ENCODE peak calls at places on chromosomes 4 and X, in five cellular contexts. W, P, K, H and X are unnamed samples.

GRCh38 chrX:71935542-71935941 is 24.9 kb downstream of the NHSL2 start:
- DNase-seq in W (no peak), P (peak; percentile 67), K (peak; percentile 50), H (no peak), X (no peak)

GRCh38 chr4:116688536-116688935 is 396.8 kb downstream of the TRAM1L1 start:
- DNase-seq in W (no peak), P (no peak), K (no peak), H (peak; percentile 6), X (no peak)

GRCh38 chr4:10635096-10635495 is 49.5 kb downstream of the CLNK start:
- DNase-seq in W (no peak), P (no peak), K (no peak), H (no peak), X (no peak)

GRCh38 chr4:180635276-180635675 is 1607.9 kb upstream of the TENM3 start:
- DNase-seq in W (peak; percentile 24), P (no peak), K (no peak), H (peak; percentile 5), X (peak; percentile 34)

GRCh38 chrX:134669378-134670098 is 11.3 kb upstream of the PLAC1 start:
- DNase-seq in W (no peak), P (no peak), K (no peak), H (peak; percentile 71), X (peak; percentile 81)

GRCh38 chrX:21993265-21993664 is 38.9 kb upstream of the PHEX start:
- DNase-seq in W (peak; percentile 36), P (no peak), K (no peak), H (no peak), X (no peak)

GRCh38 chrX:3192835-3193234 is 151.6 kb downstream of the ARSF start:
- DNase-seq in W (no peak), P (no peak), K (no peak), H (no peak), X (no peak)

GRCh38 chr4:82484987-82485783 is 54.8 kb downstream of the ENOPH1 start:
- DNase-seq in W (no peak), P (no peak), K (no peak), H (no peak), X (no peak)

GRCh38 chrX:152904151-152905080 is 6.5 kb downstream of the ZNF185 start:
- DNase-seq in W (peak; percentile 63), P (peak; percentile 86), K (peak; percentile 33), H (peak; percentile 68), X (peak; percentile 60)

GRCh38 chr4:139676913-139677585 is 11.4 kb downstream of the MGST2 start:
- DNase-seq in W (no peak), P (no peak), K (no peak), H (peak; percentile 59), X (no peak)

GRCh38 chr4:39464886-39465501 is 6.1 kb downstream of the LIAS start:
- DNase-seq in W (peak; percentile 78), P (no peak), K (no peak), H (peak; percentile 67), X (peak; percentile 50)
- TF ChIP-seq CTCF in W (peak; percentile 35), P (no peak), K (no peak), H (no peak), X (no peak)

DNA sequence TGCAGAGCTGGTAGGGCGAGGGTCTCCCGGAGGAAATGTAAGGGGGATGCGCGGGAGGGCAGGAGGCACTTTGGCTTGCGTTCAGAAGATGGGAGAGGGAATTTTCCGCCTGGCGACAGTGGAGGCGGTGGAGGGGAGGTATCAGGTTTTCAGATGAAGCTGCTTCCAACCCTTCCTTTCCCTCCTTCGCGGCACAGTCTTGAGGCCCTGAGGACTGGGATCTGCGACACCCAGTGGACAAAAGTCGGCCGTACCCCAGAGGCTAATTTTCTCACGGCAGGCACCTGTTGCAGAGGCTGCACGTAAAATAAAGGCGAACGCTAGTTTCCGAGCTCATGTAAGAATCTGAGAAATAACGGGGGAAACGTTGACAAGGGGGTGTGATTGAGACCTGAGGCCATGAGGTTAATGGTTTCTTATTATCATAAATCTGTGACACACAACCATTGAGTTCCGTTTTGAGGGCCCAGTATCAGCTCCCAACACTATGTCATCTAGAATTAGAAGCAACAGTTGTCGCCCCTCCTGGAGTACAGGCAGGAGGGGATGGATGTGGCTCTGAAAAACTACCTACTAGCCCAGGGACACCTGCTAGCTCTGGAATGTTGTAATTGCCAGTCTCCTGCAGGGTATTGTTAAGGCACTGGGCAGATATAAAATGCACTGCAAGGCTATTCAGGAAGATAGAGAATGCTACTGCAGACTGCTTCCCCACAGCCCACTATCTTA is 1.1 kb downstream of the ZCCHC18 start:
- DNase-seq in W (peak; percentile 66), P (peak; percentile 85), K (no peak), H (peak; percentile 58), X (peak; percentile 63)
- TF ChIP-seq CTCF in W (peak; percentile 64), P (peak; percentile 74), K (peak; percentile 23), H (peak; percentile 64), X (peak; percentile 29)

GRCh38 chr4:145552181-145552822 is 66.9 kb upstream of the MMAA start:
- DNase-seq in W (no peak), P (no peak), K (no peak), H (no peak), X (no peak)

GRCh38 chr4:145553375-145553774 is 65.8 kb upstream of the MMAA start:
- DNase-seq in W (no peak), P (no peak), K (no peak), H (no peak), X (no peak)

GRCh38 chr4:145554691-145555090 is 64.5 kb upstream of the MMAA start:
- DNase-seq in W (no peak), P (no peak), K (no peak), H (peak; percentile 14), X (no peak)

DNA sequence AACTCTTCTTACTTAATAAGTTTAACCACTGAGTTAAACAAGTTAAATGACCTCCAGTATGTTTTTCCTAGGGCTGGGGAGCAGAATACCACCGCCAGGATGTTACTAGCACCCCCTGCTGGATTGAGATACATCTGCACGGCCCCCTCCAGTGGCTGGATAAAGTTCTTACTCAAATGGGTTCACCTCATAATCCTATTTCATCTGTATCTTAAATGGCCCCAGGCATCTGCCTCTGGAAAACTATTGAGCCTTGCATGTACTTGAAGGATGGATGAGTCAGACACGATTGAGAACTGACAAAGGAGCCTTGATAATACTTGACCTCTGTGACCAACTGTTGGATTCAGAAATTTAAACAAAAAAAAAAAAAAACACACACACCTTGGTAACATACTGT is 61.5 kb upstream of the MMAA start:
- DNase-seq in W (peak; percentile 62), P (peak; percentile 89), K (peak; percentile 25), H (peak; percentile 78), X (peak; percentile 72)
- TF ChIP-seq CTCF in W (peak; percentile 99), P (peak; percentile 98), K (peak; percentile 68), H (peak; percentile 96), X (peak; percentile 90)

GRCh38 chr4:25788839-25789238 is 73.9 kb downstream of the SEL1L3 start:
- DNase-seq in W (no peak), P (no peak), K (no peak), H (peak; percentile 45), X (no peak)

GRCh38 chr4:25790024-25790423 is 72.8 kb downstream of the SEL1L3 start:
- DNase-seq in W (no peak), P (no peak), K (no peak), H (no peak), X (no peak)

GRCh38 chr4:25792843-25793242 is 69.9 kb downstream of the SEL1L3 start:
- DNase-seq in W (no peak), P (no peak), K (no peak), H (peak; percentile 59), X (peak; percentile 4)

GRCh38 chr4:25795091-25795490 is 67.7 kb downstream of the SEL1L3 start:
- DNase-seq in W (no peak), P (no peak), K (no peak), H (no peak), X (no peak)

DNA sequence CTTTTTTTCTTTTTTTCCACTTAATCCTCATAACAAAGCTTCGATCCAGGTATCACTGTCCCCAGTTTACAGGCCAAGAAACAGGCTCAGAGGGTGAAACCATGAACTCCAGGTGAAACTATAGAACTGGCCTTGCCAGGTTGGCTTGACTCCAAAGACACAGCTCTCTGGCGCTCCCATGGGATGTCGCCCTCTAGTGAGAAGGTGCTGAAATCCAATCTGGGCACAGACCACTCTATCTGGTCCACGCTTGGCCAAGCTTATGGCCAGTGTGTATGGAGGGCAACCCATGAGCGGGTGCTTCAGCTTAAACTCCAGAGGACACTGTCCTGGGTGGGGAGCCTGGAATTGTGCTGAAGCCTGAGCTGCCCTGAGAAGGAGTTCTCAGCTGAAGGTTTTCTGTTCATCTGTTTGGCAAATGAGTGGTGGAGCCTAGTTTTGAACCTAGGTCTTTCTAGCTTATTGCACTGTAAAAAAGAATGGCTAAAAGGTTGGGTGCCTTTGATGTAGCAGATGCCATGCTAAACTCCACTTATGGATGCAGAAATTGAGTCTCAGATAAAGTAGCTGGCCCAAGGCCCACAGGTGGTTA is 70.5 kb downstream of the SEL1L3 start:
- DNase-seq in W (peak; percentile 68), P (peak; percentile 87), K (no peak), H (peak; percentile 49), X (peak; percentile 75)
- TF ChIP-seq CTCF in W (peak; percentile 67), P (peak; percentile 86), K (no peak), H (peak; percentile 50), X (peak; percentile 40)

GRCh38 chr4:184163813-184164212 is 53.9 kb downstream of the ENPP6 start:
- DNase-seq in W (peak; percentile 86), P (peak; percentile 92), K (peak; percentile 22), H (peak; percentile 52), X (peak; percentile 53)
- TF ChIP-seq CTCF in W (peak; percentile 95), P (peak; percentile 92), K (peak; percentile 58), H (peak; percentile 66), X (peak; percentile 65)

GRCh38 chr4:122512430-122512829 is 55.9 kb upstream of the IL2 start:
- DNase-seq in W (no peak), P (no peak), K (no peak), H (no peak), X (no peak)

GRCh38 chr4:122522944-122523343 is 66.4 kb upstream of the IL2 start:
- DNase-seq in W (no peak), P (no peak), K (no peak), H (no peak), X (no peak)

GRCh38 chr4:122514671-122515070 is 58.1 kb upstream of the IL2 start:
- DNase-seq in W (no peak), P (no peak), K (no peak), H (no peak), X (no peak)

GRCh38 chr4:122516376-122516775 is 59.9 kb upstream of the IL2 start:
- DNase-seq in W (no peak), P (no peak), K (no peak), H (no peak), X (no peak)

GRCh38 chr4:122517345-122517744 is 60.8 kb upstream of the IL2 start:
- DNase-seq in W (no peak), P (no peak), K (no peak), H (no peak), X (no peak)
- TF ChIP-seq CTCF in W (no peak), P (no peak), K (no peak), H (no peak), X (no peak)

GRCh38 chrX:48538641-48539344 is 721 bp upstream of the TBC1D25 start:
- DNase-seq in W (no peak), P (no peak), K (no peak), H (no peak), X (no peak)

GRCh38 chrX:48540015-48540350 is 469 bp downstream of the TBC1D25 start:
- DNase-seq in W (no peak), P (no peak), K (peak; percentile 52), H (peak; percentile 65), X (peak; percentile 38)

GRCh38 chrX:48540480-48540879 is 966 bp downstream of the TBC1D25 start:
- DNase-seq in W (no peak), P (no peak), K (no peak), H (no peak), X (no peak)

GRCh38 chrX:48541140-48541814 is 1.8 kb downstream of the TBC1D25 start:
- DNase-seq in W (no peak), P (no peak), K (no peak), H (no peak), X (no peak)

GRCh38 chrX:48539345-48540014 is at the start of gene TBC1D25:
- DNase-seq in W (peak; percentile 94), P (peak; percentile 97), K (peak; percentile 93), H (peak; percentile 97), X (peak; percentile 96)
- TF ChIP-seq CTCF in W (peak; percentile 29), P (peak; percentile 65), K (peak; percentile 50), H (peak; percentile 22), X (peak; percentile 42)